ENCODE peak calls at places on chromosomes 6 and 20, in four cellular contexts. T is HCT116, H is K562, R is HepG2. G is an unnamed sample.
A peak's percentile ranks its signal among the peaks of the same experiment; 100 is the strongest.

GRCh38 chr6:161417712-161418457 is 144.0 kb upstream of the AGPAT4 start:
- DNase-seq in T (no peak), H (no peak), R (no peak), G (peak; percentile 49)

GRCh38 chr6:46054531-46054930 is 38.9 kb upstream of the CLIC5 start:
- DNase-seq in T (no peak), H (no peak), R (no peak), G (no peak)

GRCh38 chr20:45832619-45833018 is 980 bp upstream of the SNX21 start:
- DNase-seq in T (no peak), H (no peak), R (no peak), G (no peak)

GRCh38 chr6:139931746-139932145 is 557.3 kb upstream of the CITED2 start:
- DNase-seq in T (no peak), H (no peak), R (no peak), G (no peak)

GRCh38 chr20:43538855-43539700 is 19.7 kb upstream of the SGK2 start:
- DNase-seq in T (no peak), H (no peak), R (no peak), G (no peak)

GRCh38 chr20:64035066-64035932 is 683 bp upstream of the C20orf204 start:
- DNase-seq in T (no peak), H (no peak), R (no peak), G (no peak)

GRCh38 chr20:21609221-21609620 is 95.4 kb upstream of the NKX2-2 start:
- DNase-seq in T (no peak), H (no peak), R (peak; percentile 10), G (no peak)

GRCh38 chr6:20577280-20577679 is 43.0 kb downstream of the CDKAL1 start:
- DNase-seq in T (no peak), H (no peak), R (no peak), G (no peak)

GRCh38 chr6:125066964-125067363 is 86.6 kb upstream of the TPD52L1 start:
- DNase-seq in T (peak; percentile 12), H (no peak), R (no peak), G (no peak)

GRCh38 chr20:34301587-34302311 is 1.4 kb downstream of the AHCY start:
- DNase-seq in T (no peak), H (peak; percentile 30), R (no peak), G (no peak)

GRCh38 chr20:63051911-63052310 is 45.1 kb upstream of the BHLHE23 start:
- DNase-seq in T (no peak), H (no peak), R (no peak), G (no peak)

GRCh38 chr6:112416885-112417284 is 69.8 kb downstream of the RFPL4B start:
- DNase-seq in T (no peak), H (no peak), R (no peak), G (no peak)

GRCh38 chr6:4849628-4850027 is 73.4 kb downstream of the CDYL start:
- DNase-seq in T (no peak), H (no peak), R (no peak), G (no peak)

GRCh38 chr20:15297059-15297875 is 959.9 kb upstream of the FLRT3 start:
- DNase-seq in T (no peak), H (no peak), R (no peak), G (no peak)

GRCh38 chr20:6635034-6635736 is 132.3 kb upstream of the BMP2 start:
- DNase-seq in T (no peak), H (no peak), R (no peak), G (no peak)

GRCh38 chr6:45718901-45719300 is 296.8 kb downstream of the CLIC5 start:
- DNase-seq in T (no peak), H (no peak), R (no peak), G (no peak)

GRCh38 chr6:128421788-128422187 is 98.6 kb downstream of the PTPRK start:
- DNase-seq in T (no peak), H (no peak), R (peak; percentile 56), G (no peak)

GRCh38 chr6:89244237-89244985 is 27.3 kb upstream of the GABRR1 start:
- DNase-seq in T (no peak), H (no peak), R (no peak), G (no peak)

GRCh38 chr6:89237158-89237557 is 20.0 kb upstream of the GABRR1 start:
- DNase-seq in T (no peak), H (no peak), R (no peak), G (no peak)

GRCh38 chr6:89243331-89243629 is 26.1 kb upstream of the GABRR1 start:
- DNase-seq in T (no peak), H (no peak), R (no peak), G (no peak)

GRCh38 chr6:89242574-89243330 is 25.6 kb upstream of the GABRR1 start:
- DNase-seq in T (peak; percentile 59), H (no peak), R (peak; percentile 44), G (peak; percentile 61)

GRCh38 chr6:89239338-89239737 is 22.2 kb upstream of the GABRR1 start:
- DNase-seq in T (no peak), H (peak; percentile 22), R (no peak), G (peak; percentile 34)
- TF ChIP-seq ELF1 in T (no peak), H (no peak), R (no peak), G (no peak)

GRCh38 chr20:57513199-57513598 is 11.7 kb downstream of the CTCFL start:
- DNase-seq in T (no peak), H (no peak), R (no peak), G (no peak)

GRCh38 chr20:57509665-57510237 is 15.2 kb downstream of the CTCFL start:
- DNase-seq in T (peak; percentile 16), H (peak; percentile 49), R (peak; percentile 35), G (peak; percentile 56)

GRCh38 chr20:57512432-57512831 is 12.5 kb downstream of the CTCFL start:
- DNase-seq in T (no peak), H (no peak), R (no peak), G (no peak)

GRCh38 chr20:57517904-57518303 is 7.0 kb downstream of the CTCFL start:
- DNase-seq in T (no peak), H (no peak), R (no peak), G (no peak)

DNA sequence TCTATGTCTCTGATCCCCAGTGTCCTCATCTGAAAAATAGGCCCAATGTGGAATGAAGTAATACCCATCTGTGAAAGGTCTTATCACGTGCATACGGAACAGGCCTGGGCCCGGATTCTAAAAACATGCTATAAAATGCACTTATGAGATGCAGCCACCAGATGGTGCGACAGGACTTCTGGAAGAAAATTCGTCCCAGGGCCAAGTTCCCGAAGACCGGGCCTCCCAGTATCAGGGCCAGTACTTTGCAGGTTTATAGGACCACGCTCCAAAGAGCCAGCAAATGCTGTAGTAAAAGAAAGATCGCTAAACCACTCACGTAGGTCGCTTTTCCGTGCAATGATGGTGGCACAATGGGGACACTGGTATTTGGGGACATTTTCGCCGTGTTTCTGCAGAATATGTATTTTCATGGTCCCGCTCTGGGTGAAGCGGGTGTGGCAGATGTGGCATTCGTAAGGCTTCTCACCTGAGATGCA is 10.6 kb downstream of the CTCFL start:
- DNase-seq in T (peak; percentile 58), H (peak; percentile 41), R (peak; percentile 73), G (peak; percentile 77)
- TF ChIP-seq ZBTB33 in T (no peak), H (no peak), R (no peak), G (no peak)

GRCh38 chr20:32191422-32191821 is 16.1 kb downstream of the PLAGL2 start:
- DNase-seq in T (no peak), H (no peak), R (no peak), G (no peak)

GRCh38 chr20:32189691-32190607 is 17.6 kb downstream of the PLAGL2 start:
- DNase-seq in T (no peak), H (no peak), R (no peak), G (peak; percentile 92)

GRCh38 chr20:32191873-32192272 is 15.7 kb downstream of the PLAGL2 start:
- DNase-seq in T (no peak), H (no peak), R (no peak), G (no peak)

GRCh38 chr20:32189123-32189410 is 18.5 kb downstream of the PLAGL2 start:
- DNase-seq in T (no peak), H (no peak), R (no peak), G (no peak)

DNA sequence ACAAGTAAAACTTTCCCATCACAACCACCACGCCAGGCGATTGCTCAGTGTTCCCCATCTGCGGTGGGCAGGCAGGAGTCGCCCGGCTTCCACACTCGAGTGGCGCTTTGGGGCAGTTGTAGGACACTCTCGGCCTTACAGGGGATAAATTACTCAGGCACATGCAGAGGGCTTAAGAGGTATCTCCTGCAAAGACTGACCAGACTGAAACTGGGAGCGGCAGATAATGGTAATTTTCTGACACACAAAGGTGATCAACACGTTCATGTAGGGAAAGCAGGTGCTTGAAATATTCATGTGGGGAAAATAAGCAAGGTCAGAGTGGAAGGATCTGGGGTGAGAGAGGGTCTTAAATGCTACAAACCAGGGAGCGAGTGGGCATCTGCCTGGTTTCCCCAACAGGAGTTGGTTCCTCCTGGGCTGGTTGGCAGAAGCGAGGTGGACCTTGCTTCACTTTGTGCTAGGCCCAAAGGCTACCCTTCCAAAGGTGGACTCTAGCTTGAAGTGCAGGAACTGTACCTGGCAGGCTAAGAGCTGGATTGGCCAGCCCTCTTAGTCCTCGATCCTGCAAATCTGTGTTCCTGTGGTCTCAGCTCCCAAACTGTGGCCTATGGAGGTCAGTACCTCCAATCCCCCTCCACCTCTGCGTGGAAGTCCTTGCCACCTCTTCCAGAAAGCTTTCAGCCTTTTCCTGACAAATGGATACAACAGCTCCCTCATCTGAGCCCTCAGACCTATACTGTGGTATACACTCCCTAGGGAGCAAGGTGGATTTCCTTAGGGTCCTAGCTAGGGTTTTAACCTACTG is 16.7 kb downstream of the PLAGL2 start:
- DNase-seq in T (no peak), H (no peak), R (no peak), G (peak; percentile 37)
- TF ChIP-seq CTCF in T (no peak), H (no peak), R (no peak), G (no peak)

GRCh38 chr20:59004493-59004762 is 2.6 kb downstream of the CTSZ start:
- DNase-seq in T (no peak), H (no peak), R (no peak), G (no peak)
- TF ChIP-seq ELF1 in T (no peak), H (no peak), R (no peak), G (no peak)

DNA sequence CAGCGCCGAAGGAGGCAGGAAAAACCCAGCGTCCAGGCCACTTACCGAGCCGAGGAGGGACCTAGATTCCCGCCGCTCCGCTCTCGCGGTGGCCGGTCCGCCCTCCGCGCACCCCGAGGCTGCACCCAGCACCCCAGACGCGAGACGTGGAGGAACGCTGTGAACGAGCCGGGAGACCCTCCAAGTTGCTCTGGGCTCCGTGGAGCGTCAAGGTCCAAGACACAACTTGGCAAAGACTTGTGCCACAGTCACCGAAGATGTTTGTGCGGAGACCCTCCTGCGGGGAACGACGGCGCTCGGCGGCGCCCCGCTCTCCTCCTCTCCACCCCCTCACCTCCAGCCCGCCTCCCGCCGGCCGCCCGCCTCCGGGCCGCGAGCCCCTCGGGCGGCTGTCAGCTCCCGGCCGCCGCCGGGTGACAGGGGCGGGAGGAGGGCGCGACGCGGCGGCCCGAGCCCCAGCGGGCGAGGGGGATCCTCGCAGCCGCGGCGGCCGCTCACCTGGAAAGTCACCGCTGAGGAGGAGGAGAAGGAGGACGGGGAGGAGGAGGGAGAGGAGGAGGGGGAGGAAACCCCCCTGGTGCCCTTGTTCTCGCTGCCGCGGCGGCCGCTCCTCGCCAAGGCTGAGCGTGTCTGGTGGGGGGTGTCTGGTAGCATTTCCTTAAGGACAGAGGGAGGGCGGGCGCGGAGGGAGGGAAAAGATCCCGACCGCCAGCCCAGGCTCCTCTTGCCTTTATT is 637 bp upstream of the HIVEP2 start:
- DNase-seq in T (no peak), H (peak; percentile 53), R (no peak), G (peak; percentile 74)
- TF ChIP-seq ZBTB33 in T (no peak), H (no peak), R (no peak), G (no peak)

G was measured in SK-N-SH.